ENCODE peak calls at places on chromosomes 13 and 19, in six cellular contexts. D is HCT116, T is adrenal gland, I is esophagus squamous epithelium, Q is uterus, H is Peyer's patch. O is an unnamed sample. For H3K4me1, the result is how much of the 10 kb centered on the place peaks cover.

GRCh38 chr19:18225702-18226468 is at the start of gene PDE4C:
- DNase-seq in T (no peak), I (no peak), Q (peak), D (no peak), H (no peak), O (no peak)

GRCh38 chr13:24459234-24459633 is 53.3 kb downstream of the PARP4 start:
- DNase-seq in H (no peak), T (no peak), I (no peak), Q (no peak), D (no peak), O (no peak)

GRCh38 chr13:109647046-109647445 is 139.3 kb downstream of the IRS2 start:
- DNase-seq in D (no peak), I (no peak), T (no peak), Q (no peak), H (no peak), O (no peak)

GRCh38 chr13:36297259-36297599 is 385 bp downstream of the CCDC169 start:
- DNase-seq in H (no peak), D (no peak), Q (no peak), T (no peak), I (no peak), O (no peak)

GRCh38 chr19:23983406-23983805 is 68.7 kb downstream of the ZNF726 start:
- DNase-seq in H (no peak), I (no peak), T (no peak), D (no peak), Q (no peak), O (no peak)

GRCh38 chr19:2866495-2867024 is 575 bp upstream of the ZNF556 start:
- DNase-seq in T (no peak), H (no peak), Q (no peak), D (no peak), I (no peak), O (no peak)

GRCh38 chr13:39370554-39370953 is 232.4 kb downstream of the LHFPL6 start:
- DNase-seq in I (no peak), H (no peak), D (no peak), Q (peak), T (no peak), O (no peak)

GRCh38 chr13:29021311-29021710 is 201.2 kb downstream of the MTUS2 start:
- DNase-seq in H (no peak), D (no peak), I (no peak), T (no peak), Q (no peak), O (no peak)

GRCh38 chr19:17292301-17293074 is 10.7 kb downstream of the ABHD8 start:
- DNase-seq in Q (peak), D (peak), H (peak), I (no peak), T (peak), O (peak)

GRCh38 chr13:85597790-85598500 is 201.3 kb downstream of the SLITRK6 start:
- DNase-seq in Q (no peak), D (no peak), T (no peak), H (no peak), I (no peak), O (no peak)

GRCh38 chr13:30520571-30520970 is 54.8 kb upstream of the HMGB1 start:
- DNase-seq in Q (no peak), T (peak), I (no peak), H (no peak), D (no peak), O (no peak)

GRCh38 chr13:28485551-28485950 is 9.4 kb downstream of the FLT1 start:
- DNase-seq in T (no peak), H (no peak), I (no peak), D (no peak), Q (no peak), O (no peak)

GRCh38 chr19:17234911-17235617 is 9.0 kb downstream of the OCEL1 start:
- DNase-seq in I (no peak), T (peak), Q (peak), H (peak), D (no peak), O (peak)

GRCh38 chr19:52336117-52336811 is at the start of gene ZNF610:
- DNase-seq in I (peak), T (peak), Q (peak), D (no peak), H (peak), O (peak)

GRCh38 chr19:52335768-52336116 is 301 bp upstream of the ZNF610 start:
- DNase-seq in Q (no peak), H (no peak), T (no peak), D (no peak), I (no peak), O (no peak)

GRCh38 chr19:52336976-52337375 is 933 bp downstream of the ZNF610 start:
- DNase-seq in D (no peak), H (no peak), Q (no peak), I (no peak), T (no peak), O (no peak)

DNA sequence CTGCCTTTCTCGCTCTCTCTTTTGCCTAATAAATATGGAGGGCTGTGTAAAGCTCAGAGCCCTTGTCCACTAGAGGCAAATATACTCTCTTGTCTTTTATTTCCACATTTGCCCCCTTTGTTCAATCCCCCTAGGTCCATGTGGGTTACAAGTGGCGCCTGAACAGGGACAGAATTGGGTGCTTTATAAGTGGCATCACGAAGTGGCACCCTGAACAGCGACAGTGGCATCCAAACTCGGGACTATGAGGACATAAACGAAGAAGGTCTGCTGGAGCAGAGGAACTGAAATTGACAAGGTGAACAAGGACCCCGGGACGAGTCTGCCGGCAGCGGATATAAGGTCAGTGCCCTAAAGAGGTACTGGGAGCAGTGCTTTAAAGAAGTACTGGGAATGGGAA is 4.3 kb upstream of the ZNF610 start:
- DNase-seq in Q (no peak), H (no peak), T (no peak), I (no peak), D (no peak), O (no peak)
- H3K4me1 ChIP-seq in Q (under half), H (under half), T (under half), I (under half), D (under half), O (under half)

DNA sequence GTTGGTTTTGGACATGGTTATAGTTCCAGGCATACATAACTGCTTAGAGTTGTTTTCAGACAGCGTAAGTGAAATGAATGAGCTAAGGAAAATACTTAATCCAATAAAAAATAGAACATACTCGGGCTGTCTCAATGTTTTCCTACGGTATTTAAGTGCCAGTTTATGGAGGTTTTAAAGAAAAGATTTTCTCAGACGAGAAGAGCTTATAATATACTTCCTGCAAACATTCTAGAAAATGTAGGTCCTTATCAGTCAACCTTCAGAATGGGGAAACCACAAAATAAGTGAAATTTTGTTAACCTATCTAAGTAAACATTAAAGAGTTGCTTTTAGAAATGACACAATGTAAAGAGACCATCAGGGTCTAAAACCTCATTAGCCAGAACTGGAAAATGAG is 12.1 kb downstream of the MIR17HG start:
- DNase-seq in T (no peak), Q (no peak), H (no peak), I (no peak), D (no peak), O (no peak)
- TF ChIP-seq POLR2A in T (no peak), Q (no peak), H (no peak), I (no peak), D (no peak), O (no peak)

GRCh38 chr13:108561152-108561551 is 68.3 kb upstream of the MYO16 start:
- DNase-seq in T (no peak), D (no peak), H (no peak), I (no peak), Q (no peak), O (no peak)
- H3K4me3 ChIP-seq in T (no peak), D (no peak), H (no peak), I (no peak), Q (no peak), O (no peak)

GRCh38 chr13:21116141-21116540 is 54.8 kb upstream of the LATS2 start:
- DNase-seq in H (no peak), Q (no peak), T (no peak), I (no peak), D (no peak), O (no peak)

GRCh38 chr13:21113851-21114306 is 52.5 kb upstream of the LATS2 start:
- DNase-seq in Q (no peak), D (no peak), H (no peak), T (no peak), I (no peak), O (no peak)

GRCh38 chr13:21109168-21109567 is 47.8 kb upstream of the LATS2 start:
- DNase-seq in Q (no peak), I (no peak), H (no peak), T (no peak), D (no peak), O (no peak)

GRCh38 chr13:21106089-21106488 is 44.7 kb upstream of the LATS2 start:
- DNase-seq in I (no peak), D (no peak), Q (no peak), H (no peak), T (no peak), O (no peak)

DNA sequence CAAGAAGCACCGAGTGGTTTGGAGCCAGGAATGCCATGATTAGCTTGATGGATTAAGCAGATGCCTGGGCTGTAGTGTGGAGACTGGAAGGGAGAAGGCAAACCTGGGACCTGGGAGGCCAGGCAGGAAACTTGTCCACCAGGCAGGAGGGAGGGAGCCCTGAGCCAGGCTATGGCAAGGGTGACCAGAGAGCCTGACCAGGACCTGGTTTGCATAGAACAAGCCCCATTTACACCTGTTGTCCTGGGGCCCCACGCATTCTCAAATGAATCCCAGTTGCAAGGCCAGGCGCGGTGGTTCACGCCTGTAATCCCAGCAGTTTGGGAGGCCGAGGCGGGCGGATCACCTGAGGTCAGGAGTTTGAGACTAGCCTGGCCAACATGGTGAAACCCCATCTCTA is 50.2 kb upstream of the LATS2 start:
- DNase-seq in H (no peak), T (no peak), Q (no peak), D (no peak), I (no peak), O (no peak)
- H3K4me1 ChIP-seq in H (under half), T (under half), Q (under half), D (under half), I (under half), O (under half)

GRCh38 chr13:49247722-49248432 is at the start of gene CDADC1:
- DNase-seq in Q (peak), D (peak), H (peak), T (peak), I (peak), O (peak)
- TF ChIP-seq POLR2A in Q (peak), D (no peak), H (peak), T (peak), I (peak), O (no peak)

GRCh38 chr13:99540530-99540929 is 39.3 kb downstream of the TM9SF2 start:
- DNase-seq in Q (no peak), H (no peak), D (no peak), T (no peak), I (no peak), O (no peak)
- H3K4me3 ChIP-seq in Q (no peak), H (no peak), D (no peak), T (no peak), I (no peak), O (no peak)

DNA sequence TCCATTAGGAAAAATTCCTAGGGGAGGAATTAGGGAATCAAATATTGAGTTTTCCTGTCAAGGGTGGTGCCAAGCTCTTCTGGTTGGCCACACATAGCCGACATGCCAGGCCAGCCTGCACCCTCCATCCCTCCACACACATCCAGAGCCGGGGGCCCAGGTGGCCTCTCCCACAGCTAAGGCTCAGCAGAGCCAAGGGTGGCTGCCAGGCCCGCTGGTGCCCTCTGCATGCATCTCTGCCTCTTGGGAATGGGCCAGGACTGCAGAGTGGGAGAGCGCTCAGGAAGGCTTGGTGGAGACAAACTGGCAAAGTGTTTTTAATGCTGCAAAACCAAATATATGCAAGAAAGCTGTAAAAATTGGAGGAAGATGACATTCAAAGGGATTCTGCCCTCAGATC is 42.7 kb upstream of the GAS6 start:
- DNase-seq in I (no peak), T (no peak), H (no peak), Q (peak), D (no peak), O (no peak)
- H3K4me1 ChIP-seq in I (under half), T (under half), H (under half), Q (under half), D (under half), O (under half)

O was measured in testis.